ENCODE peak calls at places on chromosomes 2 and 18, in eight cellular contexts. F is MM.1S; Q is effector memory CD4-positive, alpha-beta T cell; V is fibroblast of lung; H is iris pigment epithelial cell; E is amniotic stem cell; R is neural crest cell; J is left ventricle myocardium inferior. Z is an unnamed sample.

GRCh38 chr18:79846936-79847557 is 49.3 kb downstream of the KCNG2 start:
- DNase-seq in V (no peak), R (no peak), J (no peak), Q (no peak), E (no peak), F (no peak), H (no peak), Z (no peak)

GRCh38 chr2:3759766-3760165 is 56.4 kb downstream of the DCDC2C start:
- DNase-seq in H (peak), F (no peak), J (no peak), Q (no peak), R (no peak), V (no peak), E (no peak), Z (no peak)

GRCh38 chr18:13392899-13393298 is 174.3 kb downstream of the LDLRAD4 start:
- DNase-seq in H (no peak), R (no peak), E (no peak), V (no peak), J (no peak), Q (no peak), F (no peak), Z (no peak)

GRCh38 chr2:99984781-99985525 is 157.4 kb downstream of the AFF3 start:
- DNase-seq in Q (no peak), F (no peak), R (no peak), J (no peak), V (peak), E (peak), H (peak), Z (no peak)

GRCh38 chr2:144835634-144836351 is 315.9 kb upstream of the ZEB2 start:
- DNase-seq in V (peak), F (no peak), J (no peak), R (no peak), Q (no peak), E (no peak), H (peak), Z (no peak)

GRCh38 chr18:37452697-37453385 is 112.8 kb downstream of the CELF4 start:
- DNase-seq in V (peak), F (no peak), E (no peak), Q (no peak), H (peak), J (no peak), R (no peak), Z (no peak)

GRCh38 chr2:175187378-175187777 is 5.9 kb upstream of the ATP5MC3 start:
- DNase-seq in Q (no peak), J (no peak), H (peak), E (no peak), V (peak), F (peak), R (no peak), Z (no peak)

GRCh38 chr2:233556756-233557736 is 9.5 kb downstream of the USP40 start:
- DNase-seq in H (peak), Q (no peak), F (peak), V (peak), R (no peak), J (no peak), E (no peak), Z (no peak)

GRCh38 chr2:231672617-231673347 is 35.5 kb upstream of the PTMA start:
- DNase-seq in V (peak), F (no peak), E (no peak), H (peak), J (no peak), R (no peak), Q (no peak), Z (no peak)

GRCh38 chr18:61589053-61589723 is 256.0 kb downstream of the CDH20 start:
- DNase-seq in H (peak), V (no peak), J (no peak), R (no peak), F (no peak), Q (no peak), E (no peak), Z (no peak)

GRCh38 chr18:26453370-26454030 is 94.9 kb downstream of the KCTD1 start:
- DNase-seq in R (no peak), F (peak), E (no peak), H (no peak), J (no peak), Q (no peak), V (no peak), Z (no peak)

GRCh38 chr2:239424337-239425045 is 23.7 kb upstream of the HDAC4 start:
- DNase-seq in R (no peak), H (no peak), F (no peak), V (no peak), J (no peak), E (no peak), Q (no peak), Z (no peak)

GRCh38 chr2:202963712-202964111 is 51.0 kb upstream of the NBEAL1 start:
- DNase-seq in H (no peak), V (no peak), Q (no peak), J (no peak), R (no peak), E (no peak), F (no peak), Z (no peak)

GRCh38 chr18:48007955-48008701 is 77.7 kb upstream of the SMAD2 start:
- DNase-seq in H (peak), F (peak), R (peak), E (no peak), J (peak), V (no peak), Q (peak), Z (peak)

GRCh38 chr2:60439219-60439974 is 114.1 kb downstream of the BCL11A start:
- DNase-seq in Q (no peak), F (peak), H (no peak), R (no peak), V (no peak), J (peak), E (no peak), Z (peak)

GRCh38 chr2:191462370-191462769 is 215.6 kb upstream of the NABP1 start:
- DNase-seq in V (no peak), R (no peak), F (no peak), E (no peak), J (no peak), H (no peak), Q (no peak), Z (peak)

GRCh38 chr18:37284260-37284659 is 281.3 kb downstream of the CELF4 start:
- DNase-seq in H (no peak), F (no peak), E (no peak), R (no peak), J (no peak), Q (no peak), V (no peak), Z (no peak)

GRCh38 chr2:85811173-85811849 is 57.5 kb downstream of the ATOH8 start:
- DNase-seq in R (no peak), H (peak), J (peak), Q (no peak), E (peak), F (no peak), V (peak), Z (peak)

GRCh38 chr2:54894467-54894866 is 155.8 kb downstream of the RTN4 start:
- DNase-seq in V (no peak), F (no peak), Q (no peak), H (no peak), E (no peak), R (no peak), J (no peak), Z (no peak)

GRCh38 chr2:102355526-102356380 is at the start of gene IL18R1:
- DNase-seq in H (peak), R (peak), E (peak), V (peak), Q (peak), F (peak), J (peak), Z (peak)

GRCh38 chr2:181805228-181806038 is 86.1 kb upstream of the ITPRID2 start:
- DNase-seq in F (no peak), E (no peak), V (peak), H (peak), R (no peak), J (no peak), Q (no peak), Z (no peak)

GRCh38 chr2:9217838-9218770 is 11.5 kb downstream of the ASAP2 start:
- DNase-seq in J (no peak), E (no peak), V (no peak), H (no peak), R (no peak), Q (no peak), F (no peak), Z (no peak)

GRCh38 chr2:240871071-240871958 is 2.7 kb downstream of the AGXT start:
- DNase-seq in H (no peak), E (no peak), V (no peak), R (no peak), J (no peak), F (no peak), Q (no peak), Z (no peak)

GRCh38 chr18:24868331-24868730 is 407.9 kb downstream of the HRH4 start:
- DNase-seq in E (no peak), F (no peak), V (peak), R (no peak), Q (no peak), J (no peak), H (peak), Z (no peak)

GRCh38 chr2:112482309-112483046 is 522 bp downstream of the TTL start:
- DNase-seq in H (peak), V (peak), F (peak), J (peak), R (peak), Q (peak), E (no peak), Z (peak)

GRCh38 chr2:219131744-219132143 is 28.9 kb downstream of the NHEJ1 start:
- DNase-seq in F (no peak), Q (no peak), J (no peak), H (no peak), V (no peak), R (no peak), E (no peak), Z (no peak)

GRCh38 chr2:134717706-134718094 is 1.1 kb downstream of the TMEM163 start:
- DNase-seq in Q (no peak), R (no peak), V (no peak), E (no peak), J (no peak), H (no peak), F (no peak), Z (no peak)

GRCh38 chr18:80037869-80038630 is 3.8 kb downstream of the RBFA start:
- DNase-seq in F (no peak), H (no peak), V (no peak), E (no peak), Q (no peak), R (no peak), J (no peak), Z (no peak)

GRCh38 chr2:113892004-113892740 is 2.3 kb downstream of the ACTR3 start:
- DNase-seq in V (no peak), F (no peak), R (no peak), Q (no peak), H (no peak), J (no peak), E (no peak), Z (no peak)

GRCh38 chr2:231213931-231214642 is 15.7 kb downstream of the ARMC9 start:
- DNase-seq in H (no peak), F (no peak), J (no peak), R (no peak), V (no peak), E (no peak), Q (no peak), Z (no peak)

GRCh38 chr2:2823061-2823753 is 492.1 kb upstream of the MYT1L start:
- DNase-seq in V (no peak), R (no peak), F (no peak), J (no peak), H (no peak), Q (no peak), E (no peak), Z (no peak)

GRCh38 chr2:103174711-103175110 is 412.9 kb downstream of the TMEM182 start:
- DNase-seq in E (no peak), R (no peak), V (no peak), J (no peak), F (no peak), Q (no peak), H (peak), Z (no peak)

GRCh38 chr18:21557607-21558253 is 42.8 kb downstream of the ESCO1 start:
- DNase-seq in V (no peak), F (no peak), J (no peak), H (no peak), Q (no peak), E (no peak), R (no peak), Z (no peak)

GRCh38 chr2:152054593-152054992 is 44.3 kb downstream of the CACNB4 start:
- DNase-seq in V (peak), E (peak), H (peak), Q (no peak), J (no peak), R (no peak), F (no peak), Z (no peak)

GRCh38 chr2:204665244-204665643 is 120.0 kb downstream of the PARD3B start:
- DNase-seq in J (no peak), F (no peak), R (no peak), E (no peak), V (peak), Q (no peak), H (peak), Z (no peak)

GRCh38 chr2:38037757-38038615 is 38.0 kb downstream of the CYP1B1 start:
- DNase-seq in J (peak), E (no peak), V (peak), R (no peak), F (no peak), Q (no peak), H (peak), Z (peak)

GRCh38 chr18:8997634-8998033 is 104.9 kb upstream of the NDUFV2 start:
- DNase-seq in E (no peak), J (no peak), Q (no peak), H (no peak), V (no peak), R (no peak), F (no peak), Z (no peak)

GRCh38 chr2:136131961-136132839 is 14.3 kb upstream of the CXCR4 start:
- DNase-seq in V (no peak), E (no peak), J (no peak), Q (peak), H (no peak), R (no peak), F (no peak), Z (no peak)